ENCODE peak calls at places on chromosomes 7 and 10, in ten cellular contexts. A, B, R, P, L, K, E, T, Q and F are unnamed samples.

GRCh38 chr10:119350529-119351001 is 143.2 kb downstream of the GRK5 start:
- DNase-seq in A (no peak), B (no peak), R (peak), P (no peak), L (no peak), K (no peak), E (no peak), T (no peak), Q (no peak), F (no peak)

GRCh38 chr10:122062831-122063674 is 74.1 kb downstream of the TACC2 start:
- DNase-seq in A (peak), B (no peak), R (peak), P (peak), L (no peak), K (peak), E (peak), T (no peak), Q (peak), F (peak)

GRCh38 chr7:51009716-51010496 is 227.2 kb upstream of the GRB10 start:
- DNase-seq in A (no peak), B (no peak), R (no peak), P (peak), L (no peak), K (peak), E (no peak), T (no peak), Q (peak), F (no peak)

GRCh38 chr7:151014950-151015349 is 9.3 kb downstream of the ATG9B start:
- DNase-seq in A (no peak), B (no peak), R (no peak), P (no peak), L (no peak), K (peak), E (no peak), T (no peak), Q (no peak), F (no peak)

GRCh38 chr10:50561816-50562215 is 61.9 kb downstream of the SGMS1 start:
- DNase-seq in A (no peak), B (no peak), R (peak), P (no peak), L (no peak), K (peak), E (no peak), T (no peak), Q (no peak), F (no peak)

GRCh38 chr7:128113839-128114238 is 82.6 kb upstream of the LRRC4 start:
- DNase-seq in A (no peak), B (no peak), R (no peak), P (no peak), L (no peak), K (no peak), E (no peak), T (no peak), Q (no peak), F (no peak)

GRCh38 chr10:103394180-103394579 is 2.1 kb downstream of the ATP5MK start:
- DNase-seq in A (no peak), B (no peak), R (no peak), P (no peak), L (no peak), K (no peak), E (no peak), T (no peak), Q (no peak), F (no peak)

GRCh38 chr7:84331665-84332064 is 137.1 kb upstream of the SEMA3A start:
- DNase-seq in A (no peak), B (no peak), R (peak), P (no peak), L (no peak), K (no peak), E (no peak), T (no peak), Q (no peak), F (no peak)

GRCh38 chr7:94449151-94449725 is 54.5 kb downstream of the COL1A2 start:
- DNase-seq in A (no peak), B (no peak), R (peak), P (no peak), L (peak), K (peak), E (no peak), T (no peak), Q (no peak), F (no peak)

GRCh38 chr10:34713875-34714274 is 101.2 kb downstream of the PARD3 start:
- DNase-seq in A (no peak), B (no peak), R (peak), P (no peak), L (no peak), K (peak), E (no peak), T (no peak), Q (no peak), F (no peak)

GRCh38 chr7:128053023-128053422 is 21.8 kb upstream of the LRRC4 start:
- DNase-seq in A (no peak), B (no peak), R (no peak), P (no peak), L (no peak), K (peak), E (no peak), T (no peak), Q (no peak), F (no peak)

GRCh38 chr10:72688208-72688651 is 3.7 kb upstream of the MCU start:
- DNase-seq in A (peak), B (no peak), R (peak), P (no peak), L (peak), K (peak), E (peak), T (no peak), Q (no peak), F (peak)

GRCh38 chr7:12524794-12525386 is 45.6 kb upstream of the SCIN start:
- DNase-seq in A (peak), B (no peak), R (peak), P (no peak), L (peak), K (peak), E (peak), T (no peak), Q (no peak), F (peak)

GRCh38 chr7:3861941-3862340 is 560.9 kb downstream of the SDK1 start:
- DNase-seq in A (no peak), B (no peak), R (no peak), P (no peak), L (no peak), K (peak), E (peak), T (no peak), Q (peak), F (peak)

GRCh38 chr10:63921932-63922713 is 400.9 kb downstream of the REEP3 start:
- DNase-seq in A (no peak), B (no peak), R (no peak), P (no peak), L (no peak), K (no peak), E (no peak), T (no peak), Q (no peak), F (no peak)

GRCh38 chr10:33085313-33085833 is 127.3 kb upstream of the ITGB1 start:
- DNase-seq in A (no peak), B (no peak), R (no peak), P (no peak), L (no peak), K (no peak), E (no peak), T (no peak), Q (no peak), F (no peak)

GRCh38 chr10:72335394-72336258 is 19.1 kb downstream of the DNAJB12 start:
- DNase-seq in A (no peak), B (no peak), R (no peak), P (peak), L (peak), K (no peak), E (peak), T (no peak), Q (peak), F (no peak)

GRCh38 chr7:50450691-50451051 is 521 bp upstream of the FIGNL1 start:
- DNase-seq in A (no peak), B (no peak), R (no peak), P (peak), L (peak), K (peak), E (no peak), T (peak), Q (no peak), F (no peak)

GRCh38 chr10:22823109-22823508 is 104.7 kb upstream of the ARMC3 start:
- DNase-seq in A (peak), B (no peak), R (peak), P (no peak), L (no peak), K (peak), E (no peak), T (no peak), Q (no peak), F (peak)

GRCh38 chr10:102665904-102666509 is 21.7 kb downstream of the TRIM8 start:
- DNase-seq in A (no peak), B (no peak), R (no peak), P (peak), L (no peak), K (no peak), E (no peak), T (no peak), Q (no peak), F (no peak)

GRCh38 chr7:51121945-51122425 is 194.6 kb downstream of the COBL start:
- DNase-seq in A (no peak), B (no peak), R (no peak), P (no peak), L (no peak), K (no peak), E (no peak), T (no peak), Q (peak), F (no peak)

GRCh38 chr7:44046321-44047061 is 2.0 kb downstream of the DBNL start:
- DNase-seq in A (no peak), B (no peak), R (no peak), P (no peak), L (no peak), K (no peak), E (no peak), T (no peak), Q (no peak), F (no peak)

GRCh38 chr7:140403878-140404564 is at the start of gene RAB19:
- DNase-seq in A (no peak), B (no peak), R (no peak), P (peak), L (peak), K (no peak), E (no peak), T (peak), Q (no peak), F (no peak)